ENCODE peak calls at places on chromosomes 16 and 17, in eight cellular contexts. One of them, this sample, is unnamed.

GRCh38 chr16:31138621-31139578 is 3.4 kb upstream of the PRSS8 start:
- DNase-seq in psoas muscle: peak; percentile 91
- DNase-seq in left ventricle myocardium inferior: peak; percentile 48
- DNase-seq in upper lobe of left lung: peak; percentile 94
- DNase-seq in neuronal stem cell: no peak
- DNase-seq in mesendoderm: peak; percentile 89
- DNase-seq in IMR-90: peak; percentile 70
- DNase-seq in endodermal cell: peak; percentile 89
- DNase-seq in this sample: no peak

GRCh38 chr17:17156107-17156506 is 50.0 kb downstream of the PLD6 start:
- DNase-seq in psoas muscle: no peak
- DNase-seq in left ventricle myocardium inferior: no peak
- DNase-seq in upper lobe of left lung: no peak
- DNase-seq in neuronal stem cell: no peak
- DNase-seq in mesendoderm: no peak
- DNase-seq in IMR-90: peak; percentile 86
- DNase-seq in endodermal cell: no peak
- DNase-seq in this sample: no peak

GRCh38 chr16:55466209-55466608 is 12.8 kb upstream of the MMP2 start:
- DNase-seq in psoas muscle: no peak
- DNase-seq in left ventricle myocardium inferior: no peak
- DNase-seq in upper lobe of left lung: no peak
- DNase-seq in neuronal stem cell: no peak
- DNase-seq in mesendoderm: no peak
- DNase-seq in IMR-90: no peak
- DNase-seq in endodermal cell: peak; percentile 43
- DNase-seq in this sample: no peak

GRCh38 chr16:19167710-19168172 is 299 bp upstream of the SYT17 start:
- DNase-seq in psoas muscle: peak; percentile 74
- DNase-seq in left ventricle myocardium inferior: peak; percentile 67
- DNase-seq in upper lobe of left lung: peak; percentile 80
- DNase-seq in neuronal stem cell: peak; percentile 83
- DNase-seq in mesendoderm: peak; percentile 76
- DNase-seq in IMR-90: peak; percentile 48
- DNase-seq in endodermal cell: peak; percentile 91
- DNase-seq in this sample: no peak

GRCh38 chr17:6574689-6575595 is 18.6 kb upstream of the PITPNM3 start:
- DNase-seq in psoas muscle: no peak
- DNase-seq in left ventricle myocardium inferior: peak; percentile 41
- DNase-seq in upper lobe of left lung: peak; percentile 57
- DNase-seq in neuronal stem cell: no peak
- DNase-seq in mesendoderm: peak; percentile 39
- DNase-seq in IMR-90: peak; percentile 73
- DNase-seq in endodermal cell: peak; percentile 74
- DNase-seq in this sample: no peak

GRCh38 chr16:30371248-30371816 is 1.0 kb upstream of the TBC1D10B start:
- DNase-seq in psoas muscle: no peak
- DNase-seq in left ventricle myocardium inferior: no peak
- DNase-seq in upper lobe of left lung: no peak
- DNase-seq in neuronal stem cell: no peak
- DNase-seq in mesendoderm: no peak
- DNase-seq in IMR-90: no peak
- DNase-seq in endodermal cell: no peak
- DNase-seq in this sample: no peak

GRCh38 chr17:32341141-32341856 is 674 bp downstream of the C17orf75 start:
- DNase-seq in psoas muscle: no peak
- DNase-seq in left ventricle myocardium inferior: no peak
- DNase-seq in upper lobe of left lung: no peak
- DNase-seq in neuronal stem cell: no peak
- DNase-seq in mesendoderm: peak; percentile 29
- DNase-seq in IMR-90: no peak
- DNase-seq in endodermal cell: no peak
- DNase-seq in this sample: peak; percentile 27

GRCh38 chr16:78474762-78475161 is 375.3 kb downstream of the WWOX start:
- DNase-seq in psoas muscle: no peak
- DNase-seq in left ventricle myocardium inferior: no peak
- DNase-seq in upper lobe of left lung: no peak
- DNase-seq in neuronal stem cell: no peak
- DNase-seq in mesendoderm: no peak
- DNase-seq in IMR-90: no peak
- DNase-seq in endodermal cell: no peak
- DNase-seq in this sample: no peak

GRCh38 chr16:2482181-2483107 is 7.5 kb downstream of the TBC1D24 start:
- DNase-seq in psoas muscle: peak; percentile 87
- DNase-seq in left ventricle myocardium inferior: peak; percentile 60
- DNase-seq in upper lobe of left lung: no peak
- DNase-seq in neuronal stem cell: no peak
- DNase-seq in mesendoderm: no peak
- DNase-seq in IMR-90: peak; percentile 71
- DNase-seq in endodermal cell: no peak
- DNase-seq in this sample: no peak

GRCh38 chr17:62968445-62968923 is 2.4 kb downstream of the TANC2 start:
- DNase-seq in psoas muscle: no peak
- DNase-seq in left ventricle myocardium inferior: no peak
- DNase-seq in upper lobe of left lung: peak; percentile 56
- DNase-seq in neuronal stem cell: peak; percentile 53
- DNase-seq in mesendoderm: peak; percentile 92
- DNase-seq in IMR-90: peak; percentile 94
- DNase-seq in endodermal cell: peak; percentile 80
- DNase-seq in this sample: peak; percentile 38

GRCh38 chr17:9644910-9645751 is at the start of gene USP43:
- DNase-seq in psoas muscle: no peak
- DNase-seq in left ventricle myocardium inferior: no peak
- DNase-seq in upper lobe of left lung: peak; percentile 71
- DNase-seq in neuronal stem cell: peak; percentile 8
- DNase-seq in mesendoderm: peak; percentile 81
- DNase-seq in IMR-90: no peak
- DNase-seq in endodermal cell: peak; percentile 94
- DNase-seq in this sample: no peak

DNA sequence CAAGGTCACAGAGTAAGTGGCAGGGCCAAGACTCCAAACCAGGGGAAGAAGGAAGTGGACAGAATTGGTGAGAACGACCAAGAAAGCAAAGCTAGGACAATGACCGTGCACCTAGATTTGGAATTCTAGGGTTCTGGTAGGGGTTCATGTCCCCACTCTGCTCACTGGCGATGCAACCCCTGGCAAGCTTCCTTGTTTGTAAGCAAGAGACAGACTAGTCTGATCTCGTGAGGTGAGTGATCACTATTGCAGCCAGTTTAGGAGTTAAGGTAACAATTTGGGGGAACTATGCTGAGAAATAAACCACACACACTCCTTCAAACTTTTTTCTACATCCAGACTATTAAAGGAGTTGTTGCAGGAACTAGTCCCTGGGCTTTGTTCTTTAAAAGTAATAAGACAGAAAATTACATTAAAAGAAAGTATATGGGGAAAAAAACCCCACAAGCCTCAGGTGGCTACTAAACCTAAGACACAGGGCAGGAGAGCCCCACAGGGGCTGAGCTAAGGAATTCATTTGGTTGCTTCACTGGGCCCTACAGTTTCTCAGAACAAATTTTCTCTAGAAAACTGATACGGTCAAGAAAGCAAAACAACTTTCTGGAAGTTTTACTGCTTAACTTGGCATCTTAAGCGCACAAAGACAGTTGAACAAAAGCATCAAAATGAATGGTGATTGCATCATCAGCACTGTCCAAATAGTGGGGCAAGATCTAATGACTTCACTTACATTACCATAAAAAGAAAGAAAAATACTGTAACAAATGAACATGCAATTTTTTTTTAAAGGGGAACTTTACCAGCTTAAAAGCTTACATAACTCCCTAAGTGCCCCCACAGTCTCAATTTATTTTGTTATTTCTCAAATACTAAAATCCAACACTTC is 47.8 kb downstream of the XPO6 start:
- DNase-seq in psoas muscle: no peak
- DNase-seq in left ventricle myocardium inferior: no peak
- DNase-seq in upper lobe of left lung: no peak
- DNase-seq in neuronal stem cell: no peak
- DNase-seq in mesendoderm: peak; percentile 44
- DNase-seq in IMR-90: peak; percentile 73
- DNase-seq in endodermal cell: no peak
- DNase-seq in this sample: no peak
- H3K27ac ChIP-seq in psoas muscle: no peak overlapping the region
- H3K27ac ChIP-seq in left ventricle myocardium inferior: peak overlapping the region; percentile 20
- H3K27ac ChIP-seq in upper lobe of left lung: peak overlapping the region; percentile 78
- H3K27ac ChIP-seq in neuronal stem cell: no peak overlapping the region
- H3K27ac ChIP-seq in mesendoderm: no peak overlapping the region
- H3K27ac ChIP-seq in IMR-90: peak overlapping the region; percentile 77
- H3K27ac ChIP-seq in endodermal cell: no peak overlapping the region
- H3K27ac ChIP-seq in this sample: no peak overlapping the region

GRCh38 chr17:261640-262039 is 80.2 kb upstream of the DOC2B start:
- DNase-seq in psoas muscle: no peak
- DNase-seq in left ventricle myocardium inferior: no peak
- DNase-seq in upper lobe of left lung: no peak
- DNase-seq in neuronal stem cell: no peak
- DNase-seq in mesendoderm: no peak
- DNase-seq in IMR-90: no peak
- DNase-seq in endodermal cell: no peak
- DNase-seq in this sample: no peak

GRCh38 chr17:260944-261343 is 79.5 kb upstream of the DOC2B start:
- DNase-seq in psoas muscle: no peak
- DNase-seq in left ventricle myocardium inferior: no peak
- DNase-seq in upper lobe of left lung: peak; percentile 2
- DNase-seq in neuronal stem cell: no peak
- DNase-seq in mesendoderm: no peak
- DNase-seq in IMR-90: no peak
- DNase-seq in endodermal cell: no peak
- DNase-seq in this sample: no peak

GRCh38 chr17:263773-264172 is 82.3 kb upstream of the DOC2B start:
- DNase-seq in psoas muscle: no peak
- DNase-seq in left ventricle myocardium inferior: no peak
- DNase-seq in upper lobe of left lung: peak; percentile 8
- DNase-seq in neuronal stem cell: no peak
- DNase-seq in mesendoderm: no peak
- DNase-seq in IMR-90: no peak
- DNase-seq in endodermal cell: peak; percentile 39
- DNase-seq in this sample: no peak

GRCh38 chr17:265726-266125 is 84.3 kb upstream of the DOC2B start:
- DNase-seq in psoas muscle: peak; percentile 60
- DNase-seq in left ventricle myocardium inferior: peak; percentile 33
- DNase-seq in upper lobe of left lung: peak; percentile 11
- DNase-seq in neuronal stem cell: no peak
- DNase-seq in mesendoderm: no peak
- DNase-seq in IMR-90: no peak
- DNase-seq in endodermal cell: no peak
- DNase-seq in this sample: no peak

DNA sequence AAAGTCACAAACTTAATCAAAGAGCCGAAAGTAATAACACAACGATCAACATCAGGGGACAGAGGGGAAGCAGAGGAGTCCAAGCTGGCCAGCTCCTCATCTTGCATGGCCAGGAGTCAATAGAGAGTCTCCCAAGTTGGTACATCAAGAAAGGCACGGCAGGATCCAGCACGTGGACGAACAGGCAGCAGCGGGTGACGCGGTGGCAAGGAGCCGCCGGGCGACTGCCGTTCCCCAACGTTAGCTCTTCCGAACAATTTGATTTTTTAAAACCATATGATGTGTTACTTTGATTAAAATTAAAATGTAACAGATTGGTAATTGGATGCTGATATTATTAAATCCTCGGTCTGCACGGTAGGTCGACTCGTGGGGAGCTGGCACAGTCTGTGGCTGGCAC is 81.8 kb upstream of the DOC2B start:
- DNase-seq in psoas muscle: no peak
- DNase-seq in left ventricle myocardium inferior: no peak
- DNase-seq in upper lobe of left lung: no peak
- DNase-seq in neuronal stem cell: no peak
- DNase-seq in mesendoderm: no peak
- DNase-seq in IMR-90: no peak
- DNase-seq in endodermal cell: no peak
- DNase-seq in this sample: no peak
- H3K27me3 ChIP-seq in psoas muscle: no peaks in the 10 kb centered on the region
- H3K27me3 ChIP-seq in left ventricle myocardium inferior: peaks cover 26% of the 10 kb centered on the region
- H3K27me3 ChIP-seq in upper lobe of left lung: no peaks in the 10 kb centered on the region
- H3K27me3 ChIP-seq in neuronal stem cell: peaks cover 3% of the 10 kb centered on the region
- H3K27me3 ChIP-seq in mesendoderm: no peaks in the 10 kb centered on the region
- H3K27me3 ChIP-seq in IMR-90: peaks cover 15% of the 10 kb centered on the region
- H3K27me3 ChIP-seq in endodermal cell: no peaks in the 10 kb centered on the region
- H3K27me3 ChIP-seq in this sample: no peaks in the 10 kb centered on the region

GRCh38 chr17:8226536-8227237 is 16.3 kb upstream of the AURKB start:
- DNase-seq in psoas muscle: peak; percentile 82
- DNase-seq in left ventricle myocardium inferior: peak; percentile 52
- DNase-seq in upper lobe of left lung: peak; percentile 57
- DNase-seq in neuronal stem cell: peak; percentile 95
- DNase-seq in mesendoderm: peak; percentile 96
- DNase-seq in IMR-90: peak; percentile 91
- DNase-seq in endodermal cell: peak; percentile 97
- DNase-seq in this sample: no peak
- H3K4me3 ChIP-seq in psoas muscle: peak overlapping the region; percentile 55
- H3K4me3 ChIP-seq in left ventricle myocardium inferior: peak overlapping the region; percentile 58
- H3K4me3 ChIP-seq in upper lobe of left lung: no peak overlapping the region
- H3K4me3 ChIP-seq in neuronal stem cell: peak overlapping the region; percentile 83
- H3K4me3 ChIP-seq in mesendoderm: peak overlapping the region; percentile 56
- H3K4me3 ChIP-seq in IMR-90: peak overlapping the region; percentile 43
- H3K4me3 ChIP-seq in endodermal cell: peak overlapping the region; percentile 79
- H3K4me3 ChIP-seq in this sample: no peak overlapping the region

GRCh38 chr16:87035053-87035452 is 282.1 kb downstream of the C16orf95 start:
- DNase-seq in psoas muscle: no peak
- DNase-seq in left ventricle myocardium inferior: no peak
- DNase-seq in upper lobe of left lung: no peak
- DNase-seq in neuronal stem cell: no peak
- DNase-seq in mesendoderm: no peak
- DNase-seq in IMR-90: no peak
- DNase-seq in endodermal cell: no peak
- DNase-seq in this sample: no peak

GRCh38 chr16:87033021-87033471 is 284.1 kb downstream of the C16orf95 start:
- DNase-seq in psoas muscle: no peak
- DNase-seq in left ventricle myocardium inferior: no peak
- DNase-seq in upper lobe of left lung: no peak
- DNase-seq in neuronal stem cell: no peak
- DNase-seq in mesendoderm: no peak
- DNase-seq in IMR-90: no peak
- DNase-seq in endodermal cell: no peak
- DNase-seq in this sample: no peak

GRCh38 chr16:87034317-87034716 is 282.9 kb downstream of the C16orf95 start:
- DNase-seq in psoas muscle: no peak
- DNase-seq in left ventricle myocardium inferior: no peak
- DNase-seq in upper lobe of left lung: no peak
- DNase-seq in neuronal stem cell: no peak
- DNase-seq in mesendoderm: no peak
- DNase-seq in IMR-90: no peak
- DNase-seq in endodermal cell: no peak
- DNase-seq in this sample: no peak

GRCh38 chr16:87033541-87034300 is 283.5 kb downstream of the C16orf95 start:
- DNase-seq in psoas muscle: no peak
- DNase-seq in left ventricle myocardium inferior: peak; percentile 56
- DNase-seq in upper lobe of left lung: no peak
- DNase-seq in neuronal stem cell: no peak
- DNase-seq in mesendoderm: no peak
- DNase-seq in IMR-90: peak; percentile 12
- DNase-seq in endodermal cell: no peak
- DNase-seq in this sample: no peak

DNA sequence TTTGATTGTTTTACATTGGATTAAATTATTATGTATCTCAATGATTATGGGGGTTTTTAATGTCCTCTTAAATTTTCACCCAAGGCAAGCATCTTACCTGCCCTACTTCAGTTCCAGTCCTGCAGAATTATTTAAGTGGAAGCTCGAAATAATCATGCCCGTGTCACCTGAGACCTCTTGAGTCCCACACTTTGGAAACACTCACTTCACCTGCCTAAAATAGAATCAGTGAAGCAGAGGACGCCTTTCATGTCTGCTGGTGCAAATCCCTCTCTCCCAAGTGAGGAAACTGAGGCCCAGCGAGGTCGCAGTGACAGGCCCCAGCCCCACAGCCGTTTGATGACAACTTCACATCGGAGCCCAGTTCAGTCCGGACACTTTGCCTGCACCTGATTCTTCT is 284.6 kb downstream of the C16orf95 start:
- DNase-seq in psoas muscle: no peak
- DNase-seq in left ventricle myocardium inferior: no peak
- DNase-seq in upper lobe of left lung: no peak
- DNase-seq in neuronal stem cell: no peak
- DNase-seq in mesendoderm: no peak
- DNase-seq in IMR-90: no peak
- DNase-seq in endodermal cell: no peak
- DNase-seq in this sample: no peak
- H3K27ac ChIP-seq in psoas muscle: no peak overlapping the region
- H3K27ac ChIP-seq in left ventricle myocardium inferior: peak overlapping the region; percentile 76
- H3K27ac ChIP-seq in upper lobe of left lung: no peak overlapping the region
- H3K27ac ChIP-seq in neuronal stem cell: no peak overlapping the region
- H3K27ac ChIP-seq in mesendoderm: no peak overlapping the region
- H3K27ac ChIP-seq in IMR-90: no peak overlapping the region
- H3K27ac ChIP-seq in endodermal cell: no peak overlapping the region
- H3K27ac ChIP-seq in this sample: no peak overlapping the region

This sample was measured in effector memory CD4-positive, alpha-beta T cell.